ENCODE peak calls at places on chromosomes 4 and X, in five cellular contexts. One of them, this sample, is unnamed.

GRCh38 chr4:48906283-48907173 is at the start of gene OCIAD2:
- DNase-seq in ovary: peak
- DNase-seq in Peyer's patch: peak
- DNase-seq in uterus: peak
- DNase-seq in prostate gland: peak
- DNase-seq in this sample: peak

GRCh38 chr4:5435823-5436222 is 272.5 kb downstream of the EVC2 start:
- DNase-seq in ovary: no peak
- DNase-seq in Peyer's patch: no peak
- DNase-seq in uterus: no peak
- DNase-seq in prostate gland: no peak
- DNase-seq in this sample: no peak

GRCh38 chr4:105196523-105197145 is 50.0 kb downstream of the TET2 start:
- DNase-seq in ovary: no peak
- DNase-seq in Peyer's patch: no peak
- DNase-seq in uterus: no peak
- DNase-seq in prostate gland: no peak
- DNase-seq in this sample: no peak

GRCh38 chrX:10062980-10063379 is 93.8 kb upstream of the CLCN4 start:
- DNase-seq in ovary: no peak
- DNase-seq in Peyer's patch: no peak
- DNase-seq in uterus: no peak
- DNase-seq in prostate gland: no peak
- DNase-seq in this sample: no peak

GRCh38 chrX:20218809-20219505 is 47.8 kb downstream of the RPS6KA3 start:
- DNase-seq in ovary: peak
- DNase-seq in Peyer's patch: no peak
- DNase-seq in uterus: peak
- DNase-seq in prostate gland: no peak
- DNase-seq in this sample: peak

GRCh38 chr4:167031534-167032156 is 202.6 kb downstream of the SPOCK3 start:
- DNase-seq in ovary: no peak
- DNase-seq in Peyer's patch: no peak
- DNase-seq in uterus: no peak
- DNase-seq in prostate gland: no peak
- DNase-seq in this sample: no peak

GRCh38 chr4:134762053-134762452 is 560.5 kb upstream of the PABPC4L start:
- DNase-seq in ovary: no peak
- DNase-seq in Peyer's patch: no peak
- DNase-seq in uterus: no peak
- DNase-seq in prostate gland: no peak
- DNase-seq in this sample: no peak

GRCh38 chrX:70289168-70289792 is 447 bp downstream of the PDZD11 start:
- DNase-seq in ovary: no peak
- DNase-seq in Peyer's patch: no peak
- DNase-seq in uterus: no peak
- DNase-seq in prostate gland: no peak
- DNase-seq in this sample: no peak

GRCh38 chrX:9204560-9204959 is 170.6 kb upstream of the FAM9B start:
- DNase-seq in ovary: no peak
- DNase-seq in Peyer's patch: no peak
- DNase-seq in uterus: no peak
- DNase-seq in prostate gland: no peak
- DNase-seq in this sample: no peak

GRCh38 chr4:139660518-139661149 is 5.0 kb upstream of the MGST2 start:
- DNase-seq in ovary: no peak
- DNase-seq in Peyer's patch: peak
- DNase-seq in uterus: no peak
- DNase-seq in prostate gland: no peak
- DNase-seq in this sample: no peak

GRCh38 chrX:47674776-47675175 is 15.8 kb upstream of the UXT start:
- DNase-seq in ovary: no peak
- DNase-seq in Peyer's patch: no peak
- DNase-seq in uterus: no peak
- DNase-seq in prostate gland: no peak
- DNase-seq in this sample: no peak

GRCh38 chr4:177546745-177547144 is 104.5 kb upstream of the AGA start:
- DNase-seq in ovary: no peak
- DNase-seq in Peyer's patch: no peak
- DNase-seq in uterus: no peak
- DNase-seq in prostate gland: no peak
- DNase-seq in this sample: no peak

GRCh38 chrX:103063918-103064434 is at the start of gene BEX1:
- DNase-seq in ovary: peak
- DNase-seq in Peyer's patch: peak
- DNase-seq in uterus: peak
- DNase-seq in prostate gland: peak
- DNase-seq in this sample: no peak

GRCh38 chrX:146208821-146209220 is 391.2 kb downstream of the SLITRK2 start:
- DNase-seq in ovary: no peak
- DNase-seq in Peyer's patch: no peak
- DNase-seq in uterus: no peak
- DNase-seq in prostate gland: no peak
- DNase-seq in this sample: no peak

GRCh38 chr4:105709081-105709450 is 482 bp downstream of the GSTCD start:
- DNase-seq in ovary: no peak
- DNase-seq in Peyer's patch: peak
- DNase-seq in uterus: no peak
- DNase-seq in prostate gland: no peak
- DNase-seq in this sample: peak

GRCh38 chrX:70030242-70030823 is 19.4 kb downstream of the AWAT2 start:
- DNase-seq in ovary: no peak
- DNase-seq in Peyer's patch: peak
- DNase-seq in uterus: no peak
- DNase-seq in prostate gland: peak
- DNase-seq in this sample: peak

GRCh38 chr4:42649870-42650269 is 7.0 kb downstream of the ATP8A1 start:
- DNase-seq in ovary: no peak
- DNase-seq in Peyer's patch: no peak
- DNase-seq in uterus: no peak
- DNase-seq in prostate gland: no peak
- DNase-seq in this sample: no peak

GRCh38 chr4:84727491-84727890 is 144.6 kb downstream of the CDS1 start:
- DNase-seq in ovary: no peak
- DNase-seq in Peyer's patch: no peak
- DNase-seq in uterus: no peak
- DNase-seq in prostate gland: no peak
- DNase-seq in this sample: no peak

GRCh38 chrX:122552291-122552800 is 631.7 kb upstream of the GRIA3 start:
- DNase-seq in ovary: no peak
- DNase-seq in Peyer's patch: no peak
- DNase-seq in uterus: no peak
- DNase-seq in prostate gland: no peak
- DNase-seq in this sample: no peak

GRCh38 chr4:27357283-27357682 is 496.6 kb downstream of the STIM2 start:
- DNase-seq in ovary: no peak
- DNase-seq in Peyer's patch: no peak
- DNase-seq in uterus: no peak
- DNase-seq in prostate gland: no peak
- DNase-seq in this sample: no peak

GRCh38 chr4:185809517-185810071 is 2.4 kb downstream of the SORBS2 start:
- DNase-seq in ovary: no peak
- DNase-seq in Peyer's patch: no peak
- DNase-seq in uterus: no peak
- DNase-seq in prostate gland: no peak
- DNase-seq in this sample: no peak

GRCh38 chr4:188930822-188931221 is 791.6 kb downstream of the TRIML1 start:
- DNase-seq in ovary: no peak
- DNase-seq in Peyer's patch: no peak
- DNase-seq in uterus: no peak
- DNase-seq in prostate gland: no peak
- DNase-seq in this sample: no peak

GRCh38 chr4:182810103-182810605 is 107.0 kb downstream of the DCTD start:
- DNase-seq in ovary: no peak
- DNase-seq in Peyer's patch: no peak
- DNase-seq in uterus: no peak
- DNase-seq in prostate gland: no peak
- DNase-seq in this sample: no peak

GRCh38 chrX:7110821-7111276 is 36.7 kb upstream of the STS start:
- DNase-seq in ovary: no peak
- DNase-seq in Peyer's patch: no peak
- DNase-seq in uterus: no peak
- DNase-seq in prostate gland: no peak
- DNase-seq in this sample: no peak

GRCh38 chr4:8341691-8342090 is 72.1 kb downstream of the HTRA3 start:
- DNase-seq in ovary: peak
- DNase-seq in Peyer's patch: peak
- DNase-seq in uterus: peak
- DNase-seq in prostate gland: no peak
- DNase-seq in this sample: no peak

GRCh38 chr4:119477412-119478053 is 151.1 kb downstream of the PDE5A start:
- DNase-seq in ovary: no peak
- DNase-seq in Peyer's patch: no peak
- DNase-seq in uterus: no peak
- DNase-seq in prostate gland: no peak
- DNase-seq in this sample: no peak

GRCh38 chr4:186347743-186348142 is 81.8 kb downstream of the F11 start:
- DNase-seq in ovary: no peak
- DNase-seq in Peyer's patch: no peak
- DNase-seq in uterus: no peak
- DNase-seq in prostate gland: no peak
- DNase-seq in this sample: no peak

GRCh38 chrX:24838624-24839023 is 144.9 kb downstream of the POLA1 start:
- DNase-seq in ovary: no peak
- DNase-seq in Peyer's patch: no peak
- DNase-seq in uterus: no peak
- DNase-seq in prostate gland: peak
- DNase-seq in this sample: peak
- TF ChIP-seq CTCF in ovary: peak
- TF ChIP-seq CTCF in Peyer's patch: peak
- TF ChIP-seq CTCF in uterus: peak
- TF ChIP-seq CTCF in prostate gland: peak
- TF ChIP-seq CTCF in this sample: peak

DNA sequence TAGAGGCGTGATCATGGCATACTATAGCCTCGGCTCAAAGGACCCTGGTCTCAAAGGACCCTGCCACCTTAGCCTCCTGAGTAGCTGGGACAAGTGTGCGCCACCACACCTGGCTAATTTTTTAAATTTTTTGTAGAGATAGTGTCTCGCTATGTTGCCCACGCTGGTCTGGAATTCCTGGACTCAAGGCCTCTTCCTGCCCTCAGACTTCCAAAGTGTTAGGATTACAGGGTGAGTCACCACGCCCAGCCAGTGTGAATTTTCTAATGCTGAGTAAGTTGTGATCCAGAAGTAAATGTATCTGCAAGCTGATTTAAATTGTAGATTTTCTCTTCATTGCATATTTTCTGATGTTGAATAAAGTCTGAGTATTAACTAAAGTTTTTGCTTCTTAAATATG is 2.6 kb upstream of the ZNF674 start:
- DNase-seq in ovary: no peak
- DNase-seq in Peyer's patch: peak
- DNase-seq in uterus: no peak
- DNase-seq in prostate gland: no peak
- DNase-seq in this sample: no peak
- H3K4me3 ChIP-seq in ovary: no peak
- H3K4me3 ChIP-seq in Peyer's patch: no peak
- H3K4me3 ChIP-seq in uterus: no peak
- H3K4me3 ChIP-seq in prostate gland: no peak
- H3K4me3 ChIP-seq in this sample: no peak

GRCh38 chrX:38102240-38102639 is 95.9 kb downstream of the SYTL5 start:
- DNase-seq in ovary: no peak
- DNase-seq in Peyer's patch: no peak
- DNase-seq in uterus: no peak
- DNase-seq in prostate gland: no peak
- DNase-seq in this sample: no peak
- H3K27ac ChIP-seq in ovary: no peak
- H3K27ac ChIP-seq in Peyer's patch: no peak
- H3K27ac ChIP-seq in uterus: no peak
- H3K27ac ChIP-seq in prostate gland: no peak
- H3K27ac ChIP-seq in this sample: no peak

DNA sequence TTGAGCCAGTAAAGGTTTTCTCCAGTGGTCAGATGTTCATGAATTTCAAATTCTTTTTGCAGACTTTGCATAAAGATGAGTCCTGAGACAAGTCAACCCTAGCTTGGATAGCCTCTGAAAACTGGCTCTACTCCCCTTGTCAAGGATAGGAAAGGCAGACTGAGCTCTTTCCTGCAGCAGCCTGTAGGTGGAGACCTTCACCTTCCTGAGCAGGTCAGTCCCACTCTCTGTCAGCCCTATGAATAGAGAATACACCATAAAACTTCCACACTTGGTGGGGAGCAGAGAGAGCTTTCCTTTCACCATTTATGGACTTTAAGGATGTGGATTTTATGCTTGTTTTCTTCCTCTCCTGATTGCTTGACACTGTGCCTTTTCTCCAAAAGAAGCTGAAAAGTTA is 41.9 kb downstream of the PCDH19 start:
- DNase-seq in ovary: no peak
- DNase-seq in Peyer's patch: no peak
- DNase-seq in uterus: no peak
- DNase-seq in prostate gland: no peak
- DNase-seq in this sample: no peak
- TF ChIP-seq CTCF in ovary: no peak
- TF ChIP-seq CTCF in Peyer's patch: peak
- TF ChIP-seq CTCF in uterus: no peak
- TF ChIP-seq CTCF in prostate gland: peak
- TF ChIP-seq CTCF in this sample: peak

GRCh38 chrX:68894142-68894512 is 65.3 kb downstream of the EFNB1 start:
- DNase-seq in ovary: no peak
- DNase-seq in Peyer's patch: no peak
- DNase-seq in uterus: peak
- DNase-seq in prostate gland: no peak
- DNase-seq in this sample: no peak
- H3K4me3 ChIP-seq in ovary: no peak
- H3K4me3 ChIP-seq in Peyer's patch: peak
- H3K4me3 ChIP-seq in uterus: no peak
- H3K4me3 ChIP-seq in prostate gland: no peak
- H3K4me3 ChIP-seq in this sample: peak

This sample was measured in colonic mucosa.